ENCODE peak calls at places on chromosomes 16 and 17, in four cellular contexts. A is HCT116, H is K562, X is HepG2. C is an unnamed sample.

GRCh38 chr17:5562172-5562571 is 22.1 kb downstream of the NLRP1 start:
- DNase-seq in A (no peak), X (no peak), H (no peak), C (no peak)

GRCh38 chr16:9798952-9799590 is 383.2 kb downstream of the GRIN2A start:
- DNase-seq in A (no peak), H (no peak), X (no peak), C (no peak)

GRCh38 chr17:8940866-8941471 is 24.5 kb downstream of the PIK3R5 start:
- DNase-seq in X (no peak), H (no peak), A (no peak), C (no peak)

GRCh38 chr16:18969855-18970240 is 13.9 kb upstream of the TMC7 start:
- DNase-seq in X (no peak), A (no peak), H (no peak), C (no peak)

GRCh38 chr16:11232852-11233726 is 22.9 kb downstream of the SOCS1 start:
- DNase-seq in A (no peak), H (peak; percentile 78), X (no peak), C (no peak)

GRCh38 chr16:54867302-54867832 is 63.3 kb upstream of the IRX5 start:
- DNase-seq in A (no peak), H (no peak), X (no peak), C (no peak)

GRCh38 chr16:71399801-71400563 is 41.5 kb downstream of the CALB2 start:
- DNase-seq in A (no peak), H (no peak), X (no peak), C (no peak)

GRCh38 chr17:29127840-29128239 is 52.4 kb downstream of the MYO18A start:
- DNase-seq in A (no peak), H (no peak), X (no peak), C (no peak)

GRCh38 chr17:17669851-17670232 is 11.4 kb upstream of the RAI1 start:
- DNase-seq in A (no peak), X (no peak), H (no peak), C (no peak)

GRCh38 chr16:19705843-19706242 is 12.2 kb downstream of the KNOP1 start:
- DNase-seq in A (no peak), H (no peak), X (no peak), C (no peak)

GRCh38 chr16:56225013-56225742 is 33.9 kb downstream of the GNAO1 start:
- DNase-seq in A (no peak), H (no peak), X (no peak), C (no peak)

GRCh38 chr17:57889892-57890856 is 40.3 kb upstream of the MRPS23 start:
- DNase-seq in H (no peak), A (peak; percentile 67), X (no peak), C (no peak)

GRCh38 chr16:20822451-20823128 is 16.3 kb downstream of the REXO5 start:
- DNase-seq in X (no peak), H (no peak), A (no peak), C (no peak)

DNA sequence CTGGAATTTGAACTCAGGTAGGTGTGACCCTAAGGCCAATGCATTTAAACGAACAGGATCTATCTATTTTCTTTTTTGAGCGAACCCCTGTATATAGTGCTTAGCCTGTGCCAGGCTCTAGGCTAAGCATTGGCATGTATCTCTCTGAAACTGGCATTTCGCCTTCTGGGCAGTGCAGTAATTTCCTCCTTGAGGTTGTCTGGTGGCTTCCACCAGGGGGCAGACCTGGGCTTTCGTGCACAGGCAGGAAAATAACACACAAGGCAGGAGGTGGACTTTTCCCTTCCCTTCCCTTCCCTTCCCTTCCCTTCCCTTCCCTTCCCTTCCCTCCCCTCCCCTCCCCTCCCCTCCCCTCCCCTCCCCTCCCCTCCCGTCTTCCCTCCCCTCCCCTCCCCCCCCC is 34.4 kb upstream of the PRKCB start:
- DNase-seq in A (peak; percentile 63), X (peak; percentile 57), H (peak; percentile 72), C (peak; percentile 39)
- TF ChIP-seq FOSL1 in A (no peak), X (no peak), H (no peak), C (no peak)

DNA sequence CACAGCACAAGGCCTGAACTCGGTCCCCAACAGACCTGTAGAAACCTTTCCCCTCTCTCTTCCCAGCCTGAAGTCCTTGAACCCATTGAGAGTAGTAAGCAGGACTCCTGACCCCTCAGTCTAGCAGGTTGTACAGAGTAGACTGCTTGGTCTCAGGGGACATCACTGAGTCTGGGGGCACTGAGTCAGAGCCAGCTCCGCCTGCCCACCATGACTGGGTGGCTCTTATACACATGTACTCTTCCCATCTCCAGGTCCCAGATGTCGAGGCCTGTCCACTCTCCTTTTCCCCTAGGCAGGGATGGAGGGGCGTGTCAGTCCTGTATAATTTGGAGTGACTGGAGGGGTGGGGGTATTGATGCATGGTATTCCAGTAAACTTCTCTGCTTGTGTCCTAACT is 23.5 kb downstream of the LIG3 start:
- DNase-seq in H (no peak), A (no peak), X (no peak), C (no peak)
- TF ChIP-seq FOSL1 in H (no peak), A (no peak), X (no peak), C (no peak)

DNA sequence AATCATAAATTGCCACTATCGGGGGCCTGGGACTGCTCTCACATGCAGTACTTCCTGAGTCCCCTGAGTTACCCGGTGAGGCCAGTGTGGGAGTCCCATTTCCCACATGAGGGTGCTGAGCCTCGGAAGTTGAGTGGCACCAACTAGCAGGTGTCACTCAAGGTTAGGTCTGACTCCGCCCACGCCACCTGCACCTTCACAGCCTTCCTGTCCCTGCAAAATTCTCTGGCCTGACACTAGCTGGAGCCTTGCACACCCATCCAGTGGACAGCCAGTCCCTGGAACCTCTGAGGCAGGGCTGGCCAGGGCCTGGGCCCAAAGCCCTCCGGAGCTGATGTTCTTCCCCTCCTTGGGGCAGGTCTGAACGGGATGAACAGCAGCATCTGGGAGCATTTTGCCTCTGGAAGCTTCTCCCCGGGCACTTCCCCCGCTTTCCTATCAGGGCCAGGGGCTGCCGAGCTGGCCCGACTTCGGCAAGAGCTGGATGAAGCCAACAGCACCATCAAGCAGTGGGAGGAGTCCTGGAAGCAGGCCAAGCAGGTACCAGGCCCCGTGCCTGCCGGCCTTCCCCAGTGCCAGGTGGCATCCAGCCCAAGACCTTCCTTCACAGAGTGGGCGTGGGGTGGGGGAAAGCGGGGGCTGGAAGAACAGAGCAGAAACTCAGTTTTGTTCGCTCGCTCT is 21.9 kb downstream of the UNC13D start:
- DNase-seq in X (no peak), A (no peak), H (no peak), C (no peak)
- TF ChIP-seq FOSL1 in X (no peak), A (no peak), H (no peak), C (no peak)

DNA sequence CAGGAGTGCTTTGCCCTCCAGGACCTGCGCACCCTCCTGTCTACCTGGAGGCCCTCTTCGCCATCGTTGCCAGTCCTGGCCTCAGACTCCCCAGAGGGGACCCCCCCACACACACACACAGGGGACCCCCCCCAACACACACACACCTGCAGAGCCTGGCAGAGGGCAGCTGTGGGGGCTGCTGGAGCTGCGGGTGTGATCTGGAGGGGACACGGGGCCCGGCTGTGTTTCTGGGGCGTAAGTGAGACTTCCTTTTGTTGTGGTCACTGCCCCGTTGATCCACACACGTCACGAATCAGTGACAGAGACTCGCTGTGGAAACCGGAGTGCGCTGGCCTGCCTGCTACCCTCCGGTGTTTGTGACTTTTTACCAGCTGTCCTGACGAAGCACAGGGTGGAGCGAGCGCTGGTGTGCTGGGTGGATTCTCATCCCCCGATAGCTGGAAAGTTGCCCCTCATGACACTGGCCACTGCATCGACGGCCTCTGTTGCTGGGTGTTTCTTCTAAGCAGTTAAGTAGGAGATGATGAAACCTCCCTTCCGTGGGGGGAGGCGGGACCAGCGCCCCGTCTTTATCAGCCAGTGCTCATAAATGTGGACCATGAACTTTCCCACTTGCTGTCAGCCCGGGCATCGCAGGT is 2.3 kb downstream of the METRNL start:
- DNase-seq in H (no peak), A (no peak), X (no peak), C (no peak)
- TF ChIP-seq FOSL1 in H (no peak), A (no peak), X (no peak), C (no peak)

GRCh38 chr16:89383095-89384003 is 107.0 kb downstream of the ANKRD11 start:
- DNase-seq in X (peak; percentile 45), H (peak; percentile 71), A (no peak), C (no peak)
- TF ChIP-seq FOSL1 in X (no peak), H (no peak), A (no peak), C (no peak)

DNA sequence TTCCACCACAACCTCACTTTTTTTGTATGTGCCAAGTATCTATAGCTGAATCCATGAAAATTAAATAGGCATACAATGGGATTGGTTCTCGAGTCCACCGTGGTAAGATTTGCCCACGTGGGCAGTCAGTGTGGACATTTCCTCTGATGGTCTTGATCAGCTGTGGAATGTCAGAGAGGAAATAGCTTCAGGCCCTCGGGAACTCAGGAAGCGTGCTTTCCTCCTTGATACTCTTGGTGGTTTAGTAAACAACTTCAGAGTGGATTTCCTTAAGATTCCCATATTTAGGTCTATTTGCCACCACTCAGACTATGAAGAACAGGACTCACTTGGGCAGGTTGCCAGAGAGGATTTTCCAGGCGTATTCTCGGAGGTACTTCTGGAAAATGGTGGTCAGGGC is 152.5 kb downstream of the VPS53 start:
- DNase-seq in X (no peak), A (no peak), H (no peak), C (no peak)
- TF ChIP-seq FOSL1 in X (no peak), A (no peak), H (no peak), C (no peak)

GRCh38 chr17:48610282-48611211 is at the start of gene HOXB7:
- DNase-seq in X (no peak), H (peak; percentile 74), A (no peak), C (no peak)
- TF ChIP-seq FOSL1 in X (no peak), H (no peak), A (no peak), C (no peak)